ENCODE peak calls at places on chromosomes 11 and 22, in four cellular contexts. K is A549, Q is GM12878, C is K562. J is an unnamed sample.

GRCh38 chr11:31968774-31969433 is 122.0 kb upstream of the RCN1 start:
- DNase-seq in Q (no peak), C (no peak), K (no peak), J (no peak)

GRCh38 chr11:86499723-86500129 is 125.0 kb downstream of the CCDC81 start:
- DNase-seq in K (no peak), Q (no peak), C (no peak), J (peak; percentile 73)

GRCh38 chr11:78789365-78789764 is 214.7 kb upstream of the NARS2 start:
- DNase-seq in Q (no peak), K (no peak), C (no peak), J (no peak)

GRCh38 chr11:94771390-94771789 is 3.2 kb downstream of the AMOTL1 start:
- DNase-seq in C (no peak), Q (no peak), K (no peak), J (no peak)

GRCh38 chr11:125164422-125165110 is at the start of gene PKNOX2:
- DNase-seq in Q (no peak), C (peak; percentile 71), K (peak; percentile 47), J (peak; percentile 15)

GRCh38 chr11:30868495-30869130 is 282.5 kb upstream of the MPPED2 start:
- DNase-seq in C (no peak), Q (no peak), K (no peak), J (no peak)

GRCh38 chr11:134360050-134360835 is 28.5 kb downstream of the GLB1L2 start:
- DNase-seq in K (peak; percentile 78), Q (no peak), C (peak; percentile 89), J (peak; percentile 65)

GRCh38 chr11:5443835-5444393 is 2.6 kb upstream of the OR51I1 start:
- DNase-seq in Q (no peak), K (no peak), C (no peak), J (no peak)

GRCh38 chr11:78085972-78086371 is 6.3 kb upstream of the NDUFC2 start:
- DNase-seq in K (no peak), Q (no peak), C (no peak), J (peak; percentile 34)

GRCh38 chr22:30313527-30314385 is 13.0 kb downstream of the TBC1D10A start:
- DNase-seq in K (no peak), Q (no peak), C (no peak), J (no peak)

GRCh38 chr22:21917959-21918261 is 34.7 kb downstream of the PPM1F start:
- DNase-seq in C (no peak), Q (no peak), K (no peak), J (no peak)

GRCh38 chr11:62921201-62921572 is at the start of gene CHRM1:
- DNase-seq in Q (no peak), K (no peak), C (no peak), J (no peak)

GRCh38 chr22:19666663-19667593 is 47.4 kb upstream of the SEPTIN5 start:
- DNase-seq in Q (no peak), K (no peak), C (peak; percentile 40), J (no peak)

GRCh38 chr11:10012068-10012467 is 282.0 kb downstream of the SBF2 start:
- DNase-seq in Q (no peak), K (no peak), C (no peak), J (no peak)

GRCh38 chr11:1102996-1103395 is 28.3 kb downstream of the MUC2 start:
- DNase-seq in Q (no peak), C (no peak), K (no peak), J (no peak)

GRCh38 chr11:21723681-21724080 is 469.2 kb upstream of the ANO5 start:
- DNase-seq in Q (no peak), C (no peak), K (no peak), J (no peak)

GRCh38 chr11:103729653-103730052 is 306.8 kb upstream of the DDI1 start:
- DNase-seq in C (no peak), K (no peak), Q (no peak), J (no peak)

GRCh38 chr22:23243006-23243573 is 62.8 kb downstream of the BCR start:
- DNase-seq in C (peak; percentile 60), K (no peak), Q (peak; percentile 41), J (no peak)

GRCh38 chr11:35905901-35906661 is 37.8 kb upstream of the LDLRAD3 start:
- DNase-seq in Q (no peak), K (no peak), C (no peak), J (no peak)

GRCh38 chr11:4074266-4074665 is 20.3 kb upstream of the RRM1 start:
- DNase-seq in K (no peak), C (no peak), Q (no peak), J (no peak)

GRCh38 chr11:60887531-60887930 is 18.9 kb downstream of the PRPF19 start:
- DNase-seq in C (peak; percentile 75), Q (no peak), K (peak; percentile 41), J (peak; percentile 66)

GRCh38 chr11:20022363-20023081 is 137.8 kb downstream of the DBX1 start:
- DNase-seq in Q (no peak), C (no peak), K (peak; percentile 33), J (peak; percentile 79)

GRCh38 chr22:24523873-24524272 is 28.7 kb downstream of the UPB1 start:
- DNase-seq in C (no peak), Q (no peak), K (no peak), J (no peak)

GRCh38 chr11:131764126-131764525 is 393.7 kb downstream of the NTM start:
- DNase-seq in C (no peak), K (no peak), Q (no peak), J (no peak)

GRCh38 chr22:29312218-29313125 is 3.0 kb downstream of the RASL10A start:
- DNase-seq in Q (no peak), K (no peak), C (no peak), J (no peak)

GRCh38 chr22:25419247-25420113 is 145.0 kb upstream of the GRK3 start:
- DNase-seq in C (no peak), K (no peak), Q (peak; percentile 20), J (peak; percentile 37)

GRCh38 chr11:19027829-19028595 is 32.5 kb downstream of the MRGPRX2 start:
- DNase-seq in K (peak; percentile 15), Q (no peak), C (no peak), J (peak; percentile 29)

GRCh38 chr11:45900916-45901617 is 6.0 kb downstream of the FREY1 start:
- DNase-seq in C (no peak), Q (no peak), K (no peak), J (no peak)

GRCh38 chr11:124796312-124796711 is 3.9 kb downstream of the MSANTD2 start:
- DNase-seq in Q (no peak), K (no peak), C (no peak), J (no peak)

GRCh38 chr22:44354288-44354687 is 41.5 kb upstream of the SHISAL1 start:
- DNase-seq in Q (no peak), C (no peak), K (no peak), J (no peak)

DNA sequence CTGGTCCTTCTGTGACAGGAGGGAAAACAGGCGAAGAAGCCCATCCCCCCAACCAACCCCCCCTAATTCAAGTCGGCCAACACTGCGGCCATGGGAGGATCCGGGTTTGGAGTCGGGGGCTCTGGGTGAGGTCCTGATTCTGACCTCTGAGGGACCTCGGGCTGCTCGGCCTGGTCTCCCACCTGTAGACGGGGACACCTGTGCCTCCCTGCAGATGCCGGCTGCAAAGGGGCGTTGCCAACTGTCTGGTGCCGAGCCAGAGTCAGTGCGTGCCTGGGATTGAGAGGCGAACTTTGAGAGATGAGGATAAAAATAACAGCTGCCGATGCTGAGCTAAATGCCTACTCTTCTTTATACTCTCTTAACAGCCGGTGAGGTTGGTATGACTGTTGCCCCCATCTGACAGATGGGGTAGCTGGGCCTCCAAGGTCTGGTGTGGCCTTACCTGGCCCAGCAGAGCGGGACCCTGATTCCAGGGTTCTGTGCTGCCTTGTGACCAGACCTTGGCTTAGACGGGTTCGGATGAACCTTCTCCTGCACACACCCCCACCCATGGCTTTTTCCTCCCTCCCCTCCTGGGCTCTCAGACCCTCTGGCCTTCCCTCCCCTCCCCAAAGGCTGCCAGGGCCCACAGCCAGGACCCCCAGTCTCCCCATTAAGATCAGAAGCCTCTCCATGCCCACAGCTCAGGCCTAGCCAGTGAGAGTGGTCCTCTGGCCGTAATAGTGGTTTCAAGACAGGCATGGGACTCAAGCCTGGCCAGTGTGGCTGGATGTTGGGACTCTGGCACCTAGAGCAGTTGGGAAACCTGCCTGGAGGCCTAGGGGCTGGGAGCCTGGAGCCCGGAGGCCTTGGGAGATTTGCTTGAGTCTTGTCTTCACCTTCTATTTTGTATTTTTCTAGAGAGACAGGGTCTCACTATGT is 41.7 kb downstream of the KCNJ4 start:
- DNase-seq in K (no peak), C (no peak), Q (no peak), J (no peak)
- TF ChIP-seq CHD4 in K (no peak), C (no peak), Q (no peak), J (no peak)

GRCh38 chr11:119472856-119473222 is 49.9 kb upstream of the THY1 start:
- DNase-seq in Q (no peak), K (no peak), C (no peak), J (no peak)

GRCh38 chr11:119468511-119468910 is 45.5 kb upstream of the THY1 start:
- DNase-seq in Q (no peak), C (no peak), K (no peak), J (no peak)

GRCh38 chr11:119472186-119472855 is 49.3 kb upstream of the THY1 start:
- DNase-seq in Q (no peak), C (no peak), K (no peak), J (peak; percentile 84)

GRCh38 chr11:119471329-119471728 is 48.4 kb upstream of the THY1 start:
- DNase-seq in Q (no peak), K (no peak), C (no peak), J (no peak)

DNA sequence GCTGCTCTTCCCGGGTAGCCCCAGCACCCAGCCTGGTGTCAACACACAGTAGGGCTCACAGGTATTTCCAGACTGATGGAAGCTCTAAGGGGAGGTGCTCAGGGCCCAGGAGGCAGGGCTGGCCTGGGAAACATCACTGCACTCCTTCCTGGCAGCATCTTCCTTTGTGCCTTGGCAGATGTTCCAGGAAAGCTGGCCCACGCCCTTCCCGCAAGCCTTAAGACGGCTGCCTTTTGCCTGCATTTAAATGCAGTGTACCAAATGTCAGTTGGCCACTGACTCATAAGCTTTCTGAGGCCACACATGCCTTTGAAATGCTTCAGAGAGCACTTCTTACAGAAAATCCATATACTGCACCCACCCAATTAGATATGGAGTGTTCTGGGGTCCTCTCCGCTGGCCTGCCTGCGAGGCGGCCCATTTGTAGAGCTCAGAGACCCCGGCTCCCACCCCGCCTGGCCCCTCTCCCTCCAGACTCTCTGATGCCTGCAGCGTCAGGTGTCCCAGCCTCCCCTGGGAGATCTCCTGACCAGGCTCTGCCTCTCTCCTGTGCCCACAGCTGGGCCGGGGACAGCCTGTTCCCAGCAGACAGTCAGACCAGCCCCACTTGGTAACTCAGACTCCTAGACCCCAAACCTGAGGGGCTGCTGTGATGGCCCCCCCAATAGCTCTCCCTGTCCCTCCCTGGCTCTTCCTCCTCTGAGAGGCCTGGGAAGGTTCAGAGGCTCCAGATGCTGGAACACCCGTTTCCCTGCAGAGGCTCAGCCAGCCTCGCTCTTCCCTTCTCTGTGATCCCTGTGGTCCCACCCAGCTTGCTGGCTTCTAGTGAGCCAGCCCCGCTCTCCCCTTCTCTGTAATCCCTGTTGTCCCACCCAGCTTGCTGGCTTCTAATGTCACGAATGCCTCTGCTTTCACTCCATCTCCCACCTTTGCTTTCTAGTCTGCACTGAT is 47.6 kb upstream of the THY1 start:
- DNase-seq in C (no peak), K (no peak), Q (no peak), J (no peak)
- TF ChIP-seq CHD4 in C (no peak), K (no peak), Q (no peak), J (no peak)

GRCh38 chr11:72348250-72348649 is 86.1 kb downstream of the CLPB start:
- DNase-seq in K (no peak), C (no peak), Q (no peak), J (no peak)
- TF ChIP-seq CHD4 in K (no peak), C (no peak), Q (no peak), J (no peak)

DNA sequence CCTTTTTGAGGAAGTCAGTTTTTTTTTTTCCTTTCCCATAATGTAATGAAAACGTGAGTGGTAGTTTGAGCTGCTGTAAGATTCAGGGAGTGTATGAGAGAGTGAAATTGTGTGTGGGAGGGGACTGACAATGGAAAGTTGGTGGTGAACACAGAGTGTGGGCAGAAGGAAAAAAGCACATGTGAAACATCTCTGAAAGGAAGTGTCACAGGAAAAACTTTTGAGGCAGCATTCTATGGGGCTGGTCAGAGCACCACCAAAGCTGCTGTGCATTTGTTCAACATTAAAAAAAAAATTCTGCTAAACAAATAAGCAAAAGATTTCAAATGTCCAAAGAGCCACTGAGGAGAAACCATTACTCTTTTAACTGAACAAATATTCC is 154.4 kb downstream of the MAML2 start:
- DNase-seq in K (no peak), Q (peak; percentile 75), C (peak; percentile 18), J (peak; percentile 14)
- TF ChIP-seq CHD4 in K (no peak), Q (no peak), C (no peak), J (no peak)